ENCODE peak calls at places on chromosomes 13 and 19, in five cellular contexts. One of them, this sample, is unnamed.

GRCh38 chr13:32212420-32212819 is 102.7 kb downstream of the ZAR1L start:
- DNase-seq in fibroblast of pulmonary artery: peak
- DNase-seq in fibroblast of mammary gland: peak
- DNase-seq in OCI-LY7: no peak
- DNase-seq in fibroblast of lung: peak
- DNase-seq in this sample: no peak

GRCh38 chr13:30088312-30088855 is 219.0 kb downstream of the KATNAL1 start:
- DNase-seq in fibroblast of pulmonary artery: no peak
- DNase-seq in fibroblast of mammary gland: no peak
- DNase-seq in OCI-LY7: no peak
- DNase-seq in fibroblast of lung: peak
- DNase-seq in this sample: no peak

GRCh38 chr19:2327773-2328400 is 499 bp downstream of the LSM7 start:
- DNase-seq in fibroblast of pulmonary artery: peak
- DNase-seq in fibroblast of mammary gland: peak
- DNase-seq in OCI-LY7: peak
- DNase-seq in fibroblast of lung: peak
- DNase-seq in this sample: peak

GRCh38 chr13:113548171-113548641 is 36.3 kb upstream of the TFDP1 start:
- DNase-seq in fibroblast of pulmonary artery: peak
- DNase-seq in fibroblast of mammary gland: peak
- DNase-seq in OCI-LY7: no peak
- DNase-seq in fibroblast of lung: peak
- DNase-seq in this sample: no peak

GRCh38 chr19:16386619-16387240 is 62.1 kb downstream of the KLF2 start:
- DNase-seq in fibroblast of pulmonary artery: peak
- DNase-seq in fibroblast of mammary gland: peak
- DNase-seq in OCI-LY7: peak
- DNase-seq in fibroblast of lung: peak
- DNase-seq in this sample: peak

GRCh38 chr19:5170329-5170745 is 170.3 kb downstream of the PTPRS start:
- DNase-seq in fibroblast of pulmonary artery: no peak
- DNase-seq in fibroblast of mammary gland: no peak
- DNase-seq in OCI-LY7: peak
- DNase-seq in fibroblast of lung: no peak
- DNase-seq in this sample: no peak

GRCh38 chr19:41531438-41532311 is 44.3 kb upstream of the CEACAM21 start:
- DNase-seq in fibroblast of pulmonary artery: peak
- DNase-seq in fibroblast of mammary gland: peak
- DNase-seq in OCI-LY7: peak
- DNase-seq in fibroblast of lung: peak
- DNase-seq in this sample: peak

GRCh38 chr13:40452741-40453665 is 213.4 kb downstream of the FOXO1 start:
- DNase-seq in fibroblast of pulmonary artery: no peak
- DNase-seq in fibroblast of mammary gland: peak
- DNase-seq in OCI-LY7: no peak
- DNase-seq in fibroblast of lung: peak
- DNase-seq in this sample: no peak

GRCh38 chr13:75704942-75705320 is 68.8 kb downstream of the LMO7 start:
- DNase-seq in fibroblast of pulmonary artery: no peak
- DNase-seq in fibroblast of mammary gland: peak
- DNase-seq in OCI-LY7: no peak
- DNase-seq in fibroblast of lung: no peak
- DNase-seq in this sample: no peak

GRCh38 chr13:36006347-36006746 is 124.8 kb downstream of the DCLK1 start:
- DNase-seq in fibroblast of pulmonary artery: no peak
- DNase-seq in fibroblast of mammary gland: peak
- DNase-seq in OCI-LY7: no peak
- DNase-seq in fibroblast of lung: no peak
- DNase-seq in this sample: no peak

GRCh38 chr13:26881154-26881553 is 120.6 kb upstream of the GPR12 start:
- DNase-seq in fibroblast of pulmonary artery: peak
- DNase-seq in fibroblast of mammary gland: peak
- DNase-seq in OCI-LY7: no peak
- DNase-seq in fibroblast of lung: peak
- DNase-seq in this sample: no peak

GRCh38 chr13:112684444-112684843 is 5.4 kb upstream of the ATP11A start:
- DNase-seq in fibroblast of pulmonary artery: no peak
- DNase-seq in fibroblast of mammary gland: no peak
- DNase-seq in OCI-LY7: no peak
- DNase-seq in fibroblast of lung: no peak
- DNase-seq in this sample: no peak

GRCh38 chr19:40420766-40421467 is 4.9 kb downstream of the SERTAD1 start:
- DNase-seq in fibroblast of pulmonary artery: peak
- DNase-seq in fibroblast of mammary gland: peak
- DNase-seq in OCI-LY7: peak
- DNase-seq in fibroblast of lung: peak
- DNase-seq in this sample: peak

GRCh38 chr19:7373862-7374261 is 25.1 kb downstream of the ARHGEF18 start:
- DNase-seq in fibroblast of pulmonary artery: no peak
- DNase-seq in fibroblast of mammary gland: peak
- DNase-seq in OCI-LY7: no peak
- DNase-seq in fibroblast of lung: no peak
- DNase-seq in this sample: no peak

GRCh38 chr13:23547000-23547590 is 23.1 kb upstream of the TNFRSF19 start:
- DNase-seq in fibroblast of pulmonary artery: peak
- DNase-seq in fibroblast of mammary gland: peak
- DNase-seq in OCI-LY7: no peak
- DNase-seq in fibroblast of lung: peak
- DNase-seq in this sample: no peak

GRCh38 chr13:78650725-78651083 is 8.3 kb downstream of the OBI1 start:
- DNase-seq in fibroblast of pulmonary artery: no peak
- DNase-seq in fibroblast of mammary gland: no peak
- DNase-seq in OCI-LY7: no peak
- DNase-seq in fibroblast of lung: no peak
- DNase-seq in this sample: no peak

GRCh38 chr19:11269408-11269807 is 7.1 kb upstream of the DOCK6 start:
- DNase-seq in fibroblast of pulmonary artery: peak
- DNase-seq in fibroblast of mammary gland: peak
- DNase-seq in OCI-LY7: no peak
- DNase-seq in fibroblast of lung: peak
- DNase-seq in this sample: no peak

GRCh38 chr13:48370815-48371214 is 42.1 kb downstream of the LPAR6 start:
- DNase-seq in fibroblast of pulmonary artery: no peak
- DNase-seq in fibroblast of mammary gland: no peak
- DNase-seq in OCI-LY7: no peak
- DNase-seq in fibroblast of lung: no peak
- DNase-seq in this sample: no peak

GRCh38 chr19:49689133-49690072 is at the start of gene ADM5:
- DNase-seq in fibroblast of pulmonary artery: no peak
- DNase-seq in fibroblast of mammary gland: no peak
- DNase-seq in OCI-LY7: no peak
- DNase-seq in fibroblast of lung: no peak
- DNase-seq in this sample: no peak

GRCh38 chr13:75139291-75139690 is 342.7 kb downstream of the TBC1D4 start:
- DNase-seq in fibroblast of pulmonary artery: peak
- DNase-seq in fibroblast of mammary gland: no peak
- DNase-seq in OCI-LY7: no peak
- DNase-seq in fibroblast of lung: peak
- DNase-seq in this sample: no peak

GRCh38 chr19:40596608-40597328 is 4.4 kb upstream of the LTBP4 start:
- DNase-seq in fibroblast of pulmonary artery: peak
- DNase-seq in fibroblast of mammary gland: peak
- DNase-seq in OCI-LY7: no peak
- DNase-seq in fibroblast of lung: peak
- DNase-seq in this sample: no peak

GRCh38 chr13:99376924-99377323 is 69.7 kb upstream of the GPR183 start:
- DNase-seq in fibroblast of pulmonary artery: no peak
- DNase-seq in fibroblast of mammary gland: no peak
- DNase-seq in OCI-LY7: no peak
- DNase-seq in fibroblast of lung: no peak
- DNase-seq in this sample: no peak

GRCh38 chr19:48102870-48103751 is 7.5 kb downstream of the PLA2G4C start:
- DNase-seq in fibroblast of pulmonary artery: peak
- DNase-seq in fibroblast of mammary gland: peak
- DNase-seq in OCI-LY7: peak
- DNase-seq in fibroblast of lung: peak
- DNase-seq in this sample: peak

GRCh38 chr13:111203742-111204386 is 88.8 kb downstream of the ARHGEF7 start:
- DNase-seq in fibroblast of pulmonary artery: no peak
- DNase-seq in fibroblast of mammary gland: no peak
- DNase-seq in OCI-LY7: peak
- DNase-seq in fibroblast of lung: no peak
- DNase-seq in this sample: no peak

GRCh38 chr19:51511353-51511752 is 9.8 kb upstream of the SIGLEC12 start:
- DNase-seq in fibroblast of pulmonary artery: no peak
- DNase-seq in fibroblast of mammary gland: peak
- DNase-seq in OCI-LY7: peak
- DNase-seq in fibroblast of lung: no peak
- DNase-seq in this sample: peak

GRCh38 chr13:39565036-39565949 is 37.7 kb downstream of the LHFPL6 start:
- DNase-seq in fibroblast of pulmonary artery: peak
- DNase-seq in fibroblast of mammary gland: peak
- DNase-seq in OCI-LY7: no peak
- DNase-seq in fibroblast of lung: peak
- DNase-seq in this sample: no peak

GRCh38 chr19:50994129-50994528 is 7.3 kb downstream of the KLK8 start:
- DNase-seq in fibroblast of pulmonary artery: no peak
- DNase-seq in fibroblast of mammary gland: peak
- DNase-seq in OCI-LY7: peak
- DNase-seq in fibroblast of lung: no peak
- DNase-seq in this sample: no peak

GRCh38 chr19:5957132-5957531 is 20.8 kb downstream of the RANBP3 start:
- DNase-seq in fibroblast of pulmonary artery: no peak
- DNase-seq in fibroblast of mammary gland: peak
- DNase-seq in OCI-LY7: no peak
- DNase-seq in fibroblast of lung: peak
- DNase-seq in this sample: no peak

GRCh38 chr13:74258951-74259350 is 124.7 kb upstream of the KLF12 start:
- DNase-seq in fibroblast of pulmonary artery: no peak
- DNase-seq in fibroblast of mammary gland: no peak
- DNase-seq in OCI-LY7: no peak
- DNase-seq in fibroblast of lung: no peak
- DNase-seq in this sample: no peak

GRCh38 chr13:112103971-112104872 is 37.3 kb downstream of the SOX1 start:
- DNase-seq in fibroblast of pulmonary artery: no peak
- DNase-seq in fibroblast of mammary gland: no peak
- DNase-seq in OCI-LY7: no peak
- DNase-seq in fibroblast of lung: no peak
- DNase-seq in this sample: no peak

GRCh38 chr13:103883152-103883551 is 816.9 kb upstream of the SLC10A2 start:
- DNase-seq in fibroblast of pulmonary artery: peak
- DNase-seq in fibroblast of mammary gland: peak
- DNase-seq in OCI-LY7: no peak
- DNase-seq in fibroblast of lung: peak
- DNase-seq in this sample: no peak

GRCh38 chr19:44694184-44694579 is 4.8 kb upstream of the CEACAM16 start:
- DNase-seq in fibroblast of pulmonary artery: no peak
- DNase-seq in fibroblast of mammary gland: no peak
- DNase-seq in OCI-LY7: no peak
- DNase-seq in fibroblast of lung: no peak
- DNase-seq in this sample: no peak
- TF ChIP-seq CTCF in fibroblast of pulmonary artery: peak
- TF ChIP-seq CTCF in fibroblast of mammary gland: peak
- TF ChIP-seq CTCF in OCI-LY7: peak
- TF ChIP-seq CTCF in fibroblast of lung: peak
- TF ChIP-seq CTCF in this sample: peak

GRCh38 chr19:861099-861755 is 1.8 kb downstream of the CFD start:
- DNase-seq in fibroblast of pulmonary artery: no peak
- DNase-seq in fibroblast of mammary gland: no peak
- DNase-seq in OCI-LY7: no peak
- DNase-seq in fibroblast of lung: no peak
- DNase-seq in this sample: no peak

GRCh38 chr19:862529-863304 is 3.3 kb downstream of the CFD start:
- DNase-seq in fibroblast of pulmonary artery: peak
- DNase-seq in fibroblast of mammary gland: peak
- DNase-seq in OCI-LY7: peak
- DNase-seq in fibroblast of lung: peak
- DNase-seq in this sample: peak

GRCh38 chr19:863305-863620 is 3.8 kb downstream of the CFD start:
- DNase-seq in fibroblast of pulmonary artery: no peak
- DNase-seq in fibroblast of mammary gland: no peak
- DNase-seq in OCI-LY7: no peak
- DNase-seq in fibroblast of lung: no peak
- DNase-seq in this sample: no peak

GRCh38 chr19:860481-861098 is 1.1 kb downstream of the CFD start:
- DNase-seq in fibroblast of pulmonary artery: peak
- DNase-seq in fibroblast of mammary gland: peak
- DNase-seq in OCI-LY7: peak
- DNase-seq in fibroblast of lung: peak
- DNase-seq in this sample: peak

DNA sequence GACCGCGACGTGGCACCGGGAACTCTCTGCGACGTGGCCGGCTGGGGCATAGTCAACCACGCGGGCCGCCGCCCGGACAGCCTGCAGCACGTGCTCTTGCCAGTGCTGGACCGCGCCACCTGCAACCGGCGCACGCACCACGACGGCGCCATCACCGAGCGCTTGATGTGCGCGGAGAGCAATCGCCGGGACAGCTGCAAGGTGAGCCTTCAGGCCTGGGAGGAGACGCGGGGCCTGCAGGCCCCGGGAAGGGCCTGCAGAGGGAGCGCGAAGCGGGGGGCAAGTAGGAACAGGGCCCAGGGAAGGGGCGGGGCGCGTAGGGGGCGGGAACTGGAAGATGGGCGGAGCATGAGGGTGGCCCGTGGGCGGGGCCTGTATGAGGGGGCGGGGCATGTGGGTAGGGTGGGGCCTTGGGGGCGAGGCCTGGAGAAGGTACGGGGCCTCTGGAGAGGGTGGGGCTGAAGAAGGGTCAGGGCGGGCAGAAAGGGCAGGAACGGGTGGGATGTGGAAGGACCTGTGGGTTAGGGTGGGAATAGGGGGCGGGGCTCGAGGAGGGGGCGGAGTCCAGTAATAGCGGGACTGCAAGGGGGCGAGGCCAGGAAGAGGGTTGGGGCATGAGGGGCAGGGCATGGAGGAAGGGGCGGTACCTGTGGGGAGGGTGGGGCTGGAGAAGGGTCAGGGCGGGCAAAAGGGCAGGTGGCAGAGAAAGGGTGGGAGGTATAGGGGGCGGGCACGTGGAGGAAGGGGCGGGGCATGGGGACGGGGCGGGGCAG is 2.5 kb downstream of the CFD start:
- DNase-seq in fibroblast of pulmonary artery: peak
- DNase-seq in fibroblast of mammary gland: no peak
- DNase-seq in OCI-LY7: peak
- DNase-seq in fibroblast of lung: no peak
- DNase-seq in this sample: peak
- TF ChIP-seq CTCF in fibroblast of pulmonary artery: no peak
- TF ChIP-seq CTCF in fibroblast of mammary gland: no peak
- TF ChIP-seq CTCF in OCI-LY7: peak
- TF ChIP-seq CTCF in fibroblast of lung: no peak
- TF ChIP-seq CTCF in this sample: no peak

DNA sequence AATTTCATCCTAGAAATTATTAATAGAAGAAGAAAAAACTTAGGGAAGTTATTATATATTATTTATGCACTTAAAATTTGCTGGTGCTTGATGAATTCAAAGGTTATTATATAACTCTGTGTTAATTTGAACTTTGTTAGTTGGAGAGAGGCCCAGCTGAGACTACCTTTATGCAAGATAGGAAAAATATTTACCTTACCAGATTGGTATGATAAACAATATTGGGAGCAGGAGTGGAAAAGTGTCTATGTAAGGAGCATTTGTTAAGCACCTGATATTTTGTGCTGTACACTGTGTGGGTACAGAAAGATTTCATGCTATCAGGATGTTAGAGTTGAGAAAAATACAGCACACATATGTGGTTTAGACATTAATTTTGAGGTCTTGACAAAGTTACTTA is 357.2 kb downstream of the OXGR1 start:
- DNase-seq in fibroblast of pulmonary artery: no peak
- DNase-seq in fibroblast of mammary gland: no peak
- DNase-seq in OCI-LY7: no peak
- DNase-seq in fibroblast of lung: no peak
- DNase-seq in this sample: no peak
- TF ChIP-seq CTCF in fibroblast of pulmonary artery: no peak
- TF ChIP-seq CTCF in fibroblast of mammary gland: no peak
- TF ChIP-seq CTCF in OCI-LY7: no peak
- TF ChIP-seq CTCF in fibroblast of lung: no peak
- TF ChIP-seq CTCF in this sample: no peak

GRCh38 chr13:59487883-59488282 is 675.8 kb downstream of the DIAPH3 start:
- DNase-seq in fibroblast of pulmonary artery: no peak
- DNase-seq in fibroblast of mammary gland: no peak
- DNase-seq in OCI-LY7: no peak
- DNase-seq in fibroblast of lung: no peak
- DNase-seq in this sample: no peak
- TF ChIP-seq CTCF in fibroblast of pulmonary artery: no peak
- TF ChIP-seq CTCF in fibroblast of mammary gland: no peak
- TF ChIP-seq CTCF in OCI-LY7: no peak
- TF ChIP-seq CTCF in fibroblast of lung: no peak
- TF ChIP-seq CTCF in this sample: no peak